ENCODE peak calls at places on chromosomes 3 and 15, in eight cellular contexts. O, X, V, D, N, Z, K and J are unnamed samples.

GRCh38 chr15:35705885-35706590 is 160.1 kb upstream of the DPH6 start:
- DNase-seq in O (no peak), X (no peak), V (no peak), D (no peak), N (no peak), Z (no peak), K (no peak), J (peak)

GRCh38 chr3:153768559-153769469 is 352.4 kb upstream of the ARHGEF26 start:
- DNase-seq in O (peak), X (peak), V (peak), D (no peak), N (no peak), Z (peak), K (peak), J (no peak)

GRCh38 chr3:29430558-29430971 is 149.7 kb downstream of the RBMS3 start:
- DNase-seq in O (no peak), X (no peak), V (no peak), D (no peak), N (no peak), Z (peak), K (peak), J (no peak)

GRCh38 chr3:123634149-123635051 is 49.5 kb upstream of the HACD2 start:
- DNase-seq in O (no peak), X (no peak), V (no peak), D (no peak), N (no peak), Z (no peak), K (no peak), J (no peak)

GRCh38 chr15:49906976-49907375 is 212.1 kb downstream of the ATP8B4 start:
- DNase-seq in O (no peak), X (no peak), V (no peak), D (no peak), N (no peak), Z (no peak), K (no peak), J (no peak)

GRCh38 chr15:56984681-56985515 is 66.5 kb downstream of the TCF12 start:
- DNase-seq in O (peak), X (no peak), V (no peak), D (no peak), N (no peak), Z (no peak), K (no peak), J (no peak)

GRCh38 chr3:15121936-15122335 is 23.0 kb upstream of the RBSN start:
- DNase-seq in O (no peak), X (no peak), V (no peak), D (no peak), N (no peak), Z (no peak), K (no peak), J (no peak)

GRCh38 chr3:74839591-74839990 is 225.1 kb upstream of the CNTN3 start:
- DNase-seq in O (no peak), X (no peak), V (no peak), D (no peak), N (no peak), Z (no peak), K (no peak), J (no peak)

GRCh38 chr3:25448750-25449684 is 21.0 kb downstream of the RARB start:
- DNase-seq in O (no peak), X (peak), V (peak), D (peak), N (no peak), Z (no peak), K (peak), J (peak)

GRCh38 chr3:122918576-122919290 is 108.8 kb downstream of the SEMA5B start:
- DNase-seq in O (no peak), X (no peak), V (no peak), D (no peak), N (no peak), Z (no peak), K (no peak), J (no peak)

GRCh38 chr15:68367226-68367625 is 64.7 kb downstream of the ITGA11 start:
- DNase-seq in O (no peak), X (no peak), V (no peak), D (no peak), N (no peak), Z (no peak), K (no peak), J (no peak)

GRCh38 chr3:65751123-65751700 is 287.5 kb downstream of the MAGI1 start:
- DNase-seq in O (peak), X (no peak), V (peak), D (no peak), N (peak), Z (no peak), K (peak), J (no peak)

GRCh38 chr15:66294157-66294931 is 976 bp downstream of the DIS3L start:
- DNase-seq in O (no peak), X (peak), V (no peak), D (peak), N (no peak), Z (peak), K (peak), J (no peak)

GRCh38 chr3:152051501-152052404 is 178.3 kb downstream of the SUCNR1 start:
- DNase-seq in O (no peak), X (no peak), V (no peak), D (no peak), N (no peak), Z (no peak), K (no peak), J (no peak)

GRCh38 chr3:52238761-52239701 is at the start of gene TWF2:
- DNase-seq in O (peak), X (peak), V (peak), D (peak), N (no peak), Z (no peak), K (peak), J (no peak)

GRCh38 chr15:92574161-92574560 is 81.4 kb downstream of the FAM174B start:
- DNase-seq in O (no peak), X (no peak), V (no peak), D (peak), N (no peak), Z (no peak), K (no peak), J (no peak)

GRCh38 chr3:184077881-184078280 is 19.0 kb upstream of the HTR3E start:
- DNase-seq in O (no peak), X (no peak), V (no peak), D (no peak), N (no peak), Z (no peak), K (no peak), J (no peak)

GRCh38 chr3:43327184-43327950 is 41.0 kb downstream of the SNRK start:
- DNase-seq in O (peak), X (no peak), V (no peak), D (no peak), N (no peak), Z (no peak), K (no peak), J (no peak)

GRCh38 chr3:189586941-189587687 is 44.1 kb upstream of the TP63 start:
- DNase-seq in O (no peak), X (no peak), V (no peak), D (no peak), N (no peak), Z (no peak), K (no peak), J (no peak)

GRCh38 chr3:185537369-185537970 is 14.9 kb downstream of the LIPH start:
- DNase-seq in O (peak), X (peak), V (peak), D (peak), N (no peak), Z (no peak), K (no peak), J (peak)

GRCh38 chr3:143763568-143764162 is 84.6 kb downstream of the SLC9A9 start:
- DNase-seq in O (no peak), X (no peak), V (no peak), D (no peak), N (peak), Z (no peak), K (no peak), J (no peak)

GRCh38 chr15:73284073-73284472 is 84.7 kb downstream of the HCN4 start:
- DNase-seq in O (peak), X (no peak), V (no peak), D (no peak), N (peak), Z (no peak), K (no peak), J (no peak)

GRCh38 chr3:170584585-170585007 is 1.3 kb downstream of the SLC7A14 start:
- DNase-seq in O (peak), X (peak), V (peak), D (peak), N (peak), Z (peak), K (peak), J (no peak)

GRCh38 chr3:177111541-177111949 is 85.7 kb downstream of the TBL1XR1 start:
- DNase-seq in O (no peak), X (peak), V (no peak), D (no peak), N (no peak), Z (no peak), K (no peak), J (no peak)

GRCh38 chr15:101841656-101842055 is 29.7 kb downstream of the OR4F15 start:
- DNase-seq in O (no peak), X (no peak), V (no peak), D (no peak), N (no peak), Z (no peak), K (no peak), J (no peak)

GRCh38 chr15:67144609-67145306 is 79.4 kb downstream of the SMAD3 start:
- DNase-seq in O (peak), X (no peak), V (no peak), D (no peak), N (no peak), Z (no peak), K (peak), J (no peak)

GRCh38 chr15:59140422-59141226 is 35.7 kb downstream of the CCNB2 start:
- DNase-seq in O (no peak), X (no peak), V (peak), D (no peak), N (no peak), Z (no peak), K (no peak), J (no peak)

GRCh38 chr3:189099031-189099471 is 72.7 kb upstream of the TPRG1 start:
- DNase-seq in O (no peak), X (no peak), V (peak), D (peak), N (no peak), Z (peak), K (no peak), J (no peak)

GRCh38 chr3:10249833-10250232 is 1.6 kb downstream of the TATDN2 start:
- DNase-seq in O (no peak), X (no peak), V (no peak), D (no peak), N (no peak), Z (no peak), K (no peak), J (no peak)

GRCh38 chr3:107264888-107265287 is 112.4 kb upstream of the CCDC54 start:
- DNase-seq in O (no peak), X (no peak), V (no peak), D (no peak), N (no peak), Z (no peak), K (no peak), J (no peak)

GRCh38 chr3:71172951-71173350 is 410.6 kb downstream of the FOXP1 start:
- DNase-seq in O (no peak), X (no peak), V (no peak), D (no peak), N (no peak), Z (peak), K (no peak), J (no peak)

GRCh38 chr15:25776071-25776740 is 86.9 kb downstream of the ATP10A start:
- DNase-seq in O (no peak), X (no peak), V (no peak), D (peak), N (no peak), Z (no peak), K (no peak), J (no peak)

GRCh38 chr3:172461530-172462138 is 13.4 kb upstream of the GHSR start:
- DNase-seq in O (peak), X (peak), V (no peak), D (no peak), N (peak), Z (no peak), K (no peak), J (no peak)

GRCh38 chr15:43792761-43793493 is 807 bp downstream of the SERF2 start:
- DNase-seq in O (peak), X (no peak), V (peak), D (no peak), N (no peak), Z (no peak), K (no peak), J (no peak)

GRCh38 chr3:8760091-8760490 is 9.3 kb downstream of the OXTR start:
- DNase-seq in O (no peak), X (no peak), V (no peak), D (no peak), N (no peak), Z (no peak), K (no peak), J (no peak)

GRCh38 chr3:32781211-32781968 is 36.4 kb upstream of the TRIM71 start:
- DNase-seq in O (peak), X (peak), V (peak), D (peak), N (peak), Z (peak), K (peak), J (peak)

GRCh38 chr15:59367022-59367451 is 5.6 kb downstream of the MYO1E start:
- DNase-seq in O (no peak), X (no peak), V (no peak), D (no peak), N (no peak), Z (no peak), K (no peak), J (no peak)